ENCODE peak calls at places on chromosomes 11 and 22, in ten cellular contexts. One of them, this sample, is unnamed.

GRCh38 chr11:282630-283360 is 4.6 kb downstream of the NLRP6 start:
- DNase-seq in A549: no peak
- DNase-seq in left ventricle myocardium inferior: no peak
- DNase-seq in hepatocyte: no peak
- DNase-seq in fibroblast of villous mesenchyme: no peak
- DNase-seq in tibial artery: no peak
- DNase-seq in WERI-Rb-1: no peak
- DNase-seq in colonic mucosa: no peak
- DNase-seq in IMR-90: no peak
- DNase-seq in AG09309: no peak
- DNase-seq in this sample: no peak

GRCh38 chr11:17280494-17281127 is 4.1 kb downstream of the NUCB2 start:
- DNase-seq in A549: no peak
- DNase-seq in left ventricle myocardium inferior: no peak
- DNase-seq in hepatocyte: no peak
- DNase-seq in fibroblast of villous mesenchyme: peak; percentile 27
- DNase-seq in tibial artery: no peak
- DNase-seq in WERI-Rb-1: no peak
- DNase-seq in colonic mucosa: no peak
- DNase-seq in IMR-90: peak; percentile 21
- DNase-seq in AG09309: no peak
- DNase-seq in this sample: no peak

GRCh38 chr11:70627219-70627618 is 228.9 kb downstream of the CTTN start:
- DNase-seq in A549: no peak
- DNase-seq in left ventricle myocardium inferior: no peak
- DNase-seq in hepatocyte: peak; percentile 18
- DNase-seq in fibroblast of villous mesenchyme: no peak
- DNase-seq in tibial artery: no peak
- DNase-seq in WERI-Rb-1: peak; percentile 51
- DNase-seq in colonic mucosa: peak; percentile 87
- DNase-seq in IMR-90: no peak
- DNase-seq in AG09309: no peak
- DNase-seq in this sample: no peak

GRCh38 chr11:19431059-19431398 is 190.3 kb upstream of the E2F8 start:
- DNase-seq in A549: no peak
- DNase-seq in left ventricle myocardium inferior: no peak
- DNase-seq in hepatocyte: no peak
- DNase-seq in fibroblast of villous mesenchyme: no peak
- DNase-seq in tibial artery: no peak
- DNase-seq in WERI-Rb-1: no peak
- DNase-seq in colonic mucosa: no peak
- DNase-seq in IMR-90: no peak
- DNase-seq in AG09309: no peak
- DNase-seq in this sample: no peak

GRCh38 chr22:35821654-35822053 is 104.0 kb downstream of the APOL5 start:
- DNase-seq in A549: no peak
- DNase-seq in left ventricle myocardium inferior: no peak
- DNase-seq in hepatocyte: no peak
- DNase-seq in fibroblast of villous mesenchyme: no peak
- DNase-seq in tibial artery: no peak
- DNase-seq in WERI-Rb-1: no peak
- DNase-seq in colonic mucosa: peak; percentile 44
- DNase-seq in IMR-90: no peak
- DNase-seq in AG09309: no peak
- DNase-seq in this sample: no peak

GRCh38 chr22:39900306-39901227 is at the start of gene GRAP2:
- DNase-seq in A549: no peak
- DNase-seq in left ventricle myocardium inferior: no peak
- DNase-seq in hepatocyte: no peak
- DNase-seq in fibroblast of villous mesenchyme: no peak
- DNase-seq in tibial artery: no peak
- DNase-seq in WERI-Rb-1: no peak
- DNase-seq in colonic mucosa: no peak
- DNase-seq in IMR-90: no peak
- DNase-seq in AG09309: no peak
- DNase-seq in this sample: no peak

GRCh38 chr11:130778026-130778425 is 138.3 kb downstream of the SNX19 start:
- DNase-seq in A549: no peak
- DNase-seq in left ventricle myocardium inferior: no peak
- DNase-seq in hepatocyte: no peak
- DNase-seq in fibroblast of villous mesenchyme: no peak
- DNase-seq in tibial artery: no peak
- DNase-seq in WERI-Rb-1: no peak
- DNase-seq in colonic mucosa: no peak
- DNase-seq in IMR-90: no peak
- DNase-seq in AG09309: no peak
- DNase-seq in this sample: no peak

GRCh38 chr11:76579047-76579751 is 91.3 kb downstream of the LRRC32 start:
- DNase-seq in A549: no peak
- DNase-seq in left ventricle myocardium inferior: peak; percentile 63
- DNase-seq in hepatocyte: peak; percentile 48
- DNase-seq in fibroblast of villous mesenchyme: peak; percentile 86
- DNase-seq in tibial artery: peak; percentile 63
- DNase-seq in WERI-Rb-1: no peak
- DNase-seq in colonic mucosa: no peak
- DNase-seq in IMR-90: no peak
- DNase-seq in AG09309: no peak
- DNase-seq in this sample: peak; percentile 51

GRCh38 chr11:122737951-122738693 is 82.6 kb downstream of the UBASH3B start:
- DNase-seq in A549: no peak
- DNase-seq in left ventricle myocardium inferior: no peak
- DNase-seq in hepatocyte: no peak
- DNase-seq in fibroblast of villous mesenchyme: no peak
- DNase-seq in tibial artery: no peak
- DNase-seq in WERI-Rb-1: no peak
- DNase-seq in colonic mucosa: no peak
- DNase-seq in IMR-90: peak; percentile 45
- DNase-seq in AG09309: no peak
- DNase-seq in this sample: peak; percentile 47

GRCh38 chr11:25981998-25982397 is 349.9 kb upstream of the ANO3 start:
- DNase-seq in A549: peak; percentile 4
- DNase-seq in left ventricle myocardium inferior: no peak
- DNase-seq in hepatocyte: peak; percentile 66
- DNase-seq in fibroblast of villous mesenchyme: peak; percentile 76
- DNase-seq in tibial artery: no peak
- DNase-seq in WERI-Rb-1: no peak
- DNase-seq in colonic mucosa: peak; percentile 18
- DNase-seq in IMR-90: peak; percentile 77
- DNase-seq in AG09309: peak; percentile 32
- DNase-seq in this sample: peak; percentile 71

GRCh38 chr22:46074771-46075551 is 75.4 kb upstream of the PPARA start:
- DNase-seq in A549: no peak
- DNase-seq in left ventricle myocardium inferior: peak; percentile 20
- DNase-seq in hepatocyte: no peak
- DNase-seq in fibroblast of villous mesenchyme: no peak
- DNase-seq in tibial artery: peak; percentile 24
- DNase-seq in WERI-Rb-1: no peak
- DNase-seq in colonic mucosa: no peak
- DNase-seq in IMR-90: no peak
- DNase-seq in AG09309: no peak
- DNase-seq in this sample: peak; percentile 32
- H3K4me3 ChIP-seq in A549: peak overlapping the region; percentile 73
- H3K4me3 ChIP-seq in left ventricle myocardium inferior: peak overlapping the region; percentile 96
- H3K4me3 ChIP-seq in hepatocyte: no peak overlapping the region
- H3K4me3 ChIP-seq in fibroblast of villous mesenchyme: peak overlapping the region; percentile 93
- H3K4me3 ChIP-seq in tibial artery: peak overlapping the region; percentile 90
- H3K4me3 ChIP-seq in WERI-Rb-1: no peak overlapping the region
- H3K4me3 ChIP-seq in colonic mucosa: peak overlapping the region; percentile 80
- H3K4me3 ChIP-seq in IMR-90: peak overlapping the region; percentile 96
- H3K4me3 ChIP-seq in AG09309: peak overlapping the region; percentile 96
- H3K4me3 ChIP-seq in this sample: peak overlapping the region; percentile 86

GRCh38 chr11:5508605-5509004 is 1.2 kb downstream of the UBQLN3 start:
- DNase-seq in A549: no peak
- DNase-seq in left ventricle myocardium inferior: no peak
- DNase-seq in hepatocyte: no peak
- DNase-seq in fibroblast of villous mesenchyme: no peak
- DNase-seq in tibial artery: no peak
- DNase-seq in WERI-Rb-1: no peak
- DNase-seq in colonic mucosa: no peak
- DNase-seq in IMR-90: no peak
- DNase-seq in AG09309: no peak
- DNase-seq in this sample: no peak
- TF ChIP-seq CTCF in A549: no peak
- TF ChIP-seq CTCF in left ventricle myocardium inferior: no peak
- TF ChIP-seq CTCF in hepatocyte: no peak
- TF ChIP-seq CTCF in fibroblast of villous mesenchyme: no peak
- TF ChIP-seq CTCF in tibial artery: no peak
- TF ChIP-seq CTCF in WERI-Rb-1: no peak
- TF ChIP-seq CTCF in colonic mucosa: no peak
- TF ChIP-seq CTCF in IMR-90: no peak
- TF ChIP-seq CTCF in AG09309: no peak
- TF ChIP-seq CTCF in this sample: no peak

DNA sequence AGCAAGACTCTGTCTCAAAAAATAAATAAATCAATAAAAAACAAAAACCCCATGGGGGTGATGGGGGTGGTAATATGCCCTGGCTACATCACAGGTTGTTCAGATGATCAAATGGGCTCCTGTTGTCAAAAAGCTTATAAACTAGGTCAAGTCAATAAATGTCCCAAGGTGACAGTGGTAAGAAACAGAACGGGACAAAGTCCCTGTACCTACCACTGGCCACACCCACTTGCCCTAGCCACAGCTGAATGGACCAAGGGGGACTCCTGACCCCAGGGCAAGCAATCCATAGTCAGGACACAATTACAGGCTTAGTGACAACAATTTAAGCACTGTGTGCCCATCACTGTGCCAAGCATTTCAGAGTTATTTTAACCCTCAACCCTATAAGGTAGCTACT is 6.0 kb downstream of the NAGA start:
- DNase-seq in A549: no peak
- DNase-seq in left ventricle myocardium inferior: no peak
- DNase-seq in hepatocyte: no peak
- DNase-seq in fibroblast of villous mesenchyme: no peak
- DNase-seq in tibial artery: no peak
- DNase-seq in WERI-Rb-1: no peak
- DNase-seq in colonic mucosa: peak; percentile 35
- DNase-seq in IMR-90: no peak
- DNase-seq in AG09309: no peak
- DNase-seq in this sample: no peak
- H3K4me3 ChIP-seq in A549: no peak overlapping the region
- H3K4me3 ChIP-seq in left ventricle myocardium inferior: no peak overlapping the region
- H3K4me3 ChIP-seq in hepatocyte: no peak overlapping the region
- H3K4me3 ChIP-seq in fibroblast of villous mesenchyme: no peak overlapping the region
- H3K4me3 ChIP-seq in tibial artery: no peak overlapping the region
- H3K4me3 ChIP-seq in WERI-Rb-1: no peak overlapping the region
- H3K4me3 ChIP-seq in colonic mucosa: no peak overlapping the region
- H3K4me3 ChIP-seq in IMR-90: no peak overlapping the region
- H3K4me3 ChIP-seq in AG09309: no peak overlapping the region
- H3K4me3 ChIP-seq in this sample: no peak overlapping the region

GRCh38 chr11:72764503-72764902 is 12.3 kb upstream of the ARAP1 start:
- DNase-seq in A549: no peak
- DNase-seq in left ventricle myocardium inferior: no peak
- DNase-seq in hepatocyte: peak; percentile 67
- DNase-seq in fibroblast of villous mesenchyme: no peak
- DNase-seq in tibial artery: no peak
- DNase-seq in WERI-Rb-1: peak; percentile 86
- DNase-seq in colonic mucosa: peak; percentile 82
- DNase-seq in IMR-90: no peak
- DNase-seq in AG09309: no peak
- DNase-seq in this sample: no peak
- TF ChIP-seq CTCF in A549: no peak
- TF ChIP-seq CTCF in left ventricle myocardium inferior: no peak
- TF ChIP-seq CTCF in hepatocyte: peak; percentile 26
- TF ChIP-seq CTCF in fibroblast of villous mesenchyme: no peak
- TF ChIP-seq CTCF in tibial artery: no peak
- TF ChIP-seq CTCF in WERI-Rb-1: peak; percentile 70
- TF ChIP-seq CTCF in colonic mucosa: peak; percentile 43
- TF ChIP-seq CTCF in IMR-90: no peak
- TF ChIP-seq CTCF in AG09309: no peak
- TF ChIP-seq CTCF in this sample: no peak

GRCh38 chr11:105781807-105782206 is 171.9 kb downstream of the GRIA4 start:
- DNase-seq in A549: no peak
- DNase-seq in left ventricle myocardium inferior: no peak
- DNase-seq in hepatocyte: no peak
- DNase-seq in fibroblast of villous mesenchyme: no peak
- DNase-seq in tibial artery: no peak
- DNase-seq in WERI-Rb-1: no peak
- DNase-seq in colonic mucosa: no peak
- DNase-seq in IMR-90: no peak
- DNase-seq in AG09309: no peak
- DNase-seq in this sample: no peak
- H3K4me3 ChIP-seq in A549: no peak overlapping the region
- H3K4me3 ChIP-seq in left ventricle myocardium inferior: no peak overlapping the region
- H3K4me3 ChIP-seq in hepatocyte: no peak overlapping the region
- H3K4me3 ChIP-seq in fibroblast of villous mesenchyme: no peak overlapping the region
- H3K4me3 ChIP-seq in tibial artery: no peak overlapping the region
- H3K4me3 ChIP-seq in WERI-Rb-1: no peak overlapping the region
- H3K4me3 ChIP-seq in colonic mucosa: no peak overlapping the region
- H3K4me3 ChIP-seq in IMR-90: no peak overlapping the region
- H3K4me3 ChIP-seq in AG09309: no peak overlapping the region
- H3K4me3 ChIP-seq in this sample: no peak overlapping the region

GRCh38 chr11:67630230-67630942 is 649 bp upstream of the NUDT8 start:
- DNase-seq in A549: peak; percentile 91
- DNase-seq in left ventricle myocardium inferior: peak; percentile 99
- DNase-seq in hepatocyte: peak; percentile 100
- DNase-seq in fibroblast of villous mesenchyme: peak; percentile 98
- DNase-seq in tibial artery: peak; percentile 98
- DNase-seq in WERI-Rb-1: peak; percentile 98
- DNase-seq in colonic mucosa: peak; percentile 100
- DNase-seq in IMR-90: peak; percentile 94
- DNase-seq in AG09309: peak; percentile 83
- DNase-seq in this sample: peak; percentile 97
- TF ChIP-seq CTCF in A549: peak; percentile 68
- TF ChIP-seq CTCF in left ventricle myocardium inferior: peak; percentile 82
- TF ChIP-seq CTCF in hepatocyte: peak; percentile 81
- TF ChIP-seq CTCF in fibroblast of villous mesenchyme: peak; percentile 75
- TF ChIP-seq CTCF in tibial artery: peak; percentile 71
- TF ChIP-seq CTCF in WERI-Rb-1: peak; percentile 91
- TF ChIP-seq CTCF in colonic mucosa: peak; percentile 79
- TF ChIP-seq CTCF in IMR-90: peak; percentile 67
- TF ChIP-seq CTCF in AG09309: peak; percentile 77
- TF ChIP-seq CTCF in this sample: peak; percentile 78

This sample was measured in astrocyte of the spinal cord.